ENCODE peak calls at places on chromosomes 7 and 10, in four cellular contexts. L is nephron progenitor cell; R is NCI-H1694 treated with DMSO at 0.1 percent for 48 hours; K is activated effector memory CD4-positive, alpha-beta T cell treated with Interleukin-2 at 50 U/mL for 16 hours. B is an unnamed sample.

GRCh38 chr7:81638216-81638615 is 131.6 kb downstream of the HGF start:
- DNase-seq in L (peak), R (no peak), K (no peak), B (no peak)

GRCh38 chr10:95476482-95477174 is 84.5 kb downstream of the SORBS1 start:
- DNase-seq in L (no peak), R (no peak), K (no peak), B (no peak)

GRCh38 chr7:74252893-74253292 is 1.3 kb downstream of the RFC2 start:
- DNase-seq in L (no peak), R (no peak), K (no peak), B (no peak)

GRCh38 chr10:130864951-130865350 is 446.6 kb downstream of the TCERG1L start:
- DNase-seq in L (peak), R (no peak), K (no peak), B (no peak)

GRCh38 chr10:71338728-71339495 is 19.9 kb downstream of the SLC29A3 start:
- DNase-seq in L (no peak), R (no peak), K (no peak), B (no peak)

GRCh38 chr7:139827042-139827441 is 2.0 kb upstream of the TBXAS1 start:
- DNase-seq in L (no peak), R (no peak), K (no peak), B (no peak)

GRCh38 chr10:103080891-103081581 is 112.0 kb downstream of the NT5C2 start:
- DNase-seq in L (no peak), R (no peak), K (no peak), B (no peak)

GRCh38 chr10:81848931-81849330 is 26.1 kb upstream of the NRG3 start:
- DNase-seq in L (no peak), R (no peak), K (no peak), B (no peak)

GRCh38 chr10:43029043-43029442 is 47.8 kb upstream of the RET start:
- DNase-seq in L (no peak), R (no peak), K (no peak), B (no peak)

GRCh38 chr10:125160856-125161569 is 650 bp upstream of the CTBP2 start:
- DNase-seq in L (peak), R (peak), K (no peak), B (no peak)

GRCh38 chr7:12847001-12847400 is 159.6 kb downstream of the ARL4A start:
- DNase-seq in L (no peak), R (no peak), K (no peak), B (no peak)

GRCh38 chr10:30068482-30069223 is 9.3 kb upstream of the JCAD start:
- DNase-seq in L (no peak), R (no peak), K (no peak), B (no peak)

GRCh38 chr7:101728888-101729883 is 88.2 kb upstream of the CUX1 start:
- DNase-seq in L (no peak), R (no peak), K (no peak), B (no peak)